ENCODE peak calls at places on chromosomes 7 and 10, in five cellular contexts. N is AG04450, M is GM13976, E is hepatocyte, R is AG10803. L is an unnamed sample.

GRCh38 chr10:114261116-114261515 is 22.1 kb downstream of the VWA2 start:
- DNase-seq in N (no peak), M (peak), E (no peak), R (peak), L (no peak)

GRCh38 chr10:98357208-98357836 is 57.7 kb downstream of the PYROXD2 start:
- DNase-seq in N (peak), M (no peak), E (no peak), R (peak), L (no peak)

GRCh38 chr7:100017875-100018274 is 2.5 kb downstream of the ZKSCAN1 start:
- DNase-seq in N (no peak), M (no peak), E (no peak), R (no peak), L (no peak)

GRCh38 chr7:116687801-116688201 is 15.8 kb downstream of the MET start:
- DNase-seq in N (peak), M (no peak), E (peak), R (peak), L (no peak)

GRCh38 chr10:131617113-131617877 is 283.5 kb upstream of the PPP2R2D start:
- DNase-seq in N (no peak), M (no peak), E (no peak), R (no peak), L (no peak)

GRCh38 chr7:43248961-43249807 is 136.7 kb downstream of the HECW1 start:
- DNase-seq in N (peak), M (no peak), E (no peak), R (peak), L (no peak)

GRCh38 chr10:132388901-132389630 is 7.9 kb upstream of the PWWP2B start:
- DNase-seq in N (no peak), M (peak), E (no peak), R (no peak), L (no peak)

GRCh38 chr10:97940534-97940933 is 89.9 kb downstream of the CRTAC1 start:
- DNase-seq in N (no peak), M (no peak), E (no peak), R (no peak), L (no peak)

GRCh38 chr10:114708084-114708483 is 50.0 kb upstream of the ABLIM1 start:
- DNase-seq in N (no peak), M (no peak), E (no peak), R (no peak), L (no peak)

GRCh38 chr10:106816318-106817085 is 348.0 kb downstream of the SORCS1 start:
- DNase-seq in N (no peak), M (no peak), E (no peak), R (no peak), L (no peak)

GRCh38 chr10:98063740-98064027 is 33.3 kb upstream of the CRTAC1 start:
- DNase-seq in N (no peak), M (no peak), E (no peak), R (no peak), L (no peak)

GRCh38 chr7:75649462-75649861 is 89.3 kb downstream of the HIP1 start:
- DNase-seq in N (no peak), M (no peak), E (no peak), R (no peak), L (no peak)

GRCh38 chr7:75652788-75653187 is 86.0 kb downstream of the HIP1 start:
- DNase-seq in N (no peak), M (no peak), E (no peak), R (no peak), L (no peak)

GRCh38 chr7:75650671-75651070 is 88.1 kb downstream of the HIP1 start:
- DNase-seq in N (no peak), M (no peak), E (no peak), R (no peak), L (no peak)

GRCh38 chr7:75647709-75648438 is 90.9 kb downstream of the HIP1 start:
- DNase-seq in N (no peak), M (no peak), E (no peak), R (no peak), L (no peak)

GRCh38 chr7:75650062-75650461 is 88.7 kb downstream of the HIP1 start:
- DNase-seq in N (no peak), M (no peak), E (no peak), R (no peak), L (peak)
- TF ChIP-seq CTCF in N (no peak), M (no peak), E (no peak), R (no peak), L (no peak)

GRCh38 chr7:140645166-140645565 is 4.6 kb upstream of the DENND2A start:
- DNase-seq in N (no peak), M (no peak), E (no peak), R (no peak), L (peak)
- TF ChIP-seq CTCF in N (peak), M (peak), E (no peak), R (peak), L (peak)

GRCh38 chr7:35714862-35715261 is 19.9 kb upstream of the HERPUD2 start:
- DNase-seq in N (no peak), M (no peak), E (no peak), R (no peak), L (no peak)
- TF ChIP-seq CTCF in N (no peak), M (no peak), E (no peak), R (no peak), L (no peak)

GRCh38 chr7:121605297-121605640 is 209.2 kb upstream of the FAM3C start:
- DNase-seq in N (no peak), M (no peak), E (peak), R (no peak), L (no peak)
- TF ChIP-seq CTCF in N (peak), M (no peak), E (peak), R (peak), L (no peak)

GRCh38 chr7:26704786-26705185 is 159.6 kb downstream of the SKAP2 start:
- DNase-seq in N (no peak), M (no peak), E (no peak), R (peak), L (no peak)
- TF ChIP-seq CTCF in N (no peak), M (no peak), E (no peak), R (no peak), L (no peak)

GRCh38 chr7:77935652-77936348 is 137.2 kb downstream of the PHTF2 start:
- DNase-seq in N (no peak), M (no peak), E (no peak), R (peak), L (no peak)
- TF ChIP-seq CTCF in N (peak), M (no peak), E (peak), R (peak), L (peak)

DNA sequence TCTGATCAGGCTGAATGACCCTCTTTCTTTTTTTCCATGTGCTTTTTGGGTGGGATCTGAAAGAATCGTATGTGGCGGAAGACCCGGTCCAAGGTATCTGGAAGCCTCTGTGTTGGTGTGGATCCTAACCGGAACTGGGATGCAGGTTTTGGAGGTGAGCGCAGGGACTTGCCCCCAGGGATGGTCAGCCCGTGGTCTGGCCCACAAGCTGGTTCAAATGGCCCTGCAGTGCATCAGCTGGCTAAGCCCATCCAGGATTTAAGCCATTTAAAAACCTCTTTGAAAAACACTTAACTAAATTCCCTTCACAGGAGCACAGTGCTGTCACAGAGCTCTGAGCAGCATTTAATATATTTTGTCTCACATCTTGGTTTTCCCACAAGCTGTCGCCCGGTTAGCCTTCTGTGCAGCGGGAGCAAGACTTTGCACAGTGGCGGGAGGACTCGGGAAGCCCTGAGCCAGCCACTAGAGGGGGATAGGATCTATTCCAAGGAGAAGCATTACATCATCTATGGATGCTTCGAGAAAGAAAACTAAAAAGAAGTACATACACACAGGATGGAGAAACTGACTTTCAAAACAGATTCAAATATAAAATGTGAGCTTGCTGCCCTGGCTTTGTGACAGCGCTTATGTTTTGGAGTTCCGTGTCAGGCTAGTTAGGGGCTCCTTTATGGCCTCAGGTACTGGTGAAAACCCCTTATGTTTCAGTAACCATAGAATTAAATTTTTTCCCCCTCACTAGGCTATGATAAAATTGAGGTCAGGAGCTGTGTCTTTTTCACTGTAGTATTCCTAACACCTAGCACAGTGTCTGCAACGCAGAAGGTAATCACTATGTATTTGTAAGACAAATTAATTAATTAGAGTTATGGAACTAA is 11.3 kb downstream of the CPA2 start:
- DNase-seq in N (no peak), M (no peak), E (peak), R (peak), L (peak)
- TF ChIP-seq CTCF in N (peak), M (no peak), E (peak), R (peak), L (peak)

GRCh38 chr10:287814-288213 is 152.6 kb downstream of the ZMYND11 start:
- DNase-seq in N (no peak), M (no peak), E (no peak), R (no peak), L (peak)
- TF ChIP-seq CTCF in N (peak), M (no peak), E (no peak), R (peak), L (peak)

GRCh38 chr10:85612833-85613232 is 753.8 kb downstream of the GRID1 start:
- DNase-seq in N (no peak), M (no peak), E (no peak), R (no peak), L (no peak)
- TF ChIP-seq CTCF in N (peak), M (no peak), E (peak), R (no peak), L (peak)

DNA sequence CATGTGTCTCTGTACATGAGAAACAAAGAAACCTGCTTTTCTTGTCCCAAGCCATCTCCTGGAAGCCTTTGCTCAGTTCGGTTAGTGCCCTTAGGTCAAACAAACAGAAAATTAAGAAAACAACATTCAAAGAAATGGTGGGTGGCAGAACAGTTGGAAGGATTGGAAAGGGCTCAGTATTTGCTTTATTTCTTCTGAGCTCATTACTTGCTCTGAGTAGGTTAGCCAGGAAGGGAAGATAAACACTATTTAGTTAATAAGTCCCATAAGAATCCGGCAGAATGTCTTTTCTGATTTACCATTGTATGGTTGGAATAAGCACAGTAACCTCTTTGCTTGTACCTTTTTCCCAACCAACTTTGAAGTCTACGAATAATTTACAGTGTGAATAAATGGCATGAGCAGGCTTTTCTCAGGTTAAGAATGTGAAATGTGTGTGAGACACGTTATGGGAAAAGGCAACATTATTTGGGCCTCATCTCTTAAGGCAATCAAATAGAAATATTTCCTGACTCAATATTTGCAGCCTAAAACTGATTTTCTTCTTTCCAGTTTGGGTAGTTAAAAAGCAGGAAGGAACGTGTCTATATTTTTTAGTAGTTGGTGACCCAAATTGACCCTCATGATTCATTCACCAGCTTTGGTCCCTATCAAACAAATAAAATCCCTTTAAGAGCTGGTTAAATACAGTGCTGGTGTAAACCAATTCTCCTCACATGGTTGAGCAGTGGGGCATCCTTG is 158.5 kb downstream of the DKK1 start:
- DNase-seq in N (no peak), M (no peak), E (no peak), R (no peak), L (no peak)
- TF ChIP-seq CTCF in N (no peak), M (no peak), E (no peak), R (no peak), L (no peak)

L was measured in endothelial cell.